ENCODE peak calls at places on chromosomes 7 and 10, in seven cellular contexts. One of them, this sample, is unnamed.

GRCh38 chr7:2968616-2969397 is 74.9 kb downstream of the CARD11 start:
- DNase-seq in A673: no peak
- DNase-seq in spleen: peak; percentile 63
- DNase-seq in astrocyte of the spinal cord: no peak
- DNase-seq in fibroblast of lung: no peak
- DNase-seq in lower lobe of right lung: no peak
- DNase-seq in GM23338: no peak
- DNase-seq in this sample: peak; percentile 64

GRCh38 chr10:111034598-111035310 is 42.1 kb upstream of the ADRA2A start:
- DNase-seq in lower lobe of right lung: no peak
- DNase-seq in fibroblast of lung: peak; percentile 5
- DNase-seq in astrocyte of the spinal cord: peak; percentile 20
- DNase-seq in A673: no peak
- DNase-seq in GM23338: no peak
- DNase-seq in spleen: no peak
- DNase-seq in this sample: no peak

GRCh38 chr7:99928994-99929729 is at the start of gene GJC3:
- DNase-seq in GM23338: peak; percentile 84
- DNase-seq in lower lobe of right lung: peak; percentile 65
- DNase-seq in A673: peak; percentile 59
- DNase-seq in astrocyte of the spinal cord: peak; percentile 33
- DNase-seq in fibroblast of lung: peak; percentile 45
- DNase-seq in spleen: peak; percentile 86
- DNase-seq in this sample: peak; percentile 29

GRCh38 chr7:68770649-68771048 is 827.6 kb upstream of the AUTS2 start:
- DNase-seq in GM23338: no peak
- DNase-seq in astrocyte of the spinal cord: no peak
- DNase-seq in lower lobe of right lung: no peak
- DNase-seq in spleen: no peak
- DNase-seq in fibroblast of lung: no peak
- DNase-seq in A673: peak; percentile 50
- DNase-seq in this sample: no peak

GRCh38 chr7:22251284-22251683 is 105.7 kb downstream of the RAPGEF5 start:
- DNase-seq in GM23338: peak; percentile 27
- DNase-seq in fibroblast of lung: no peak
- DNase-seq in spleen: no peak
- DNase-seq in lower lobe of right lung: no peak
- DNase-seq in A673: no peak
- DNase-seq in astrocyte of the spinal cord: no peak
- DNase-seq in this sample: no peak

GRCh38 chr10:121036431-121036830 is 185.3 kb downstream of the WDR11 start:
- DNase-seq in fibroblast of lung: no peak
- DNase-seq in A673: peak; percentile 10
- DNase-seq in astrocyte of the spinal cord: no peak
- DNase-seq in spleen: no peak
- DNase-seq in GM23338: peak; percentile 24
- DNase-seq in lower lobe of right lung: no peak
- DNase-seq in this sample: no peak

GRCh38 chr7:49878627-49879026 is 105.2 kb downstream of the VWC2 start:
- DNase-seq in lower lobe of right lung: no peak
- DNase-seq in astrocyte of the spinal cord: no peak
- DNase-seq in spleen: no peak
- DNase-seq in A673: no peak
- DNase-seq in GM23338: no peak
- DNase-seq in fibroblast of lung: no peak
- DNase-seq in this sample: no peak

GRCh38 chr7:45044333-45044732 is 44.3 kb downstream of the CCM2 start:
- DNase-seq in astrocyte of the spinal cord: no peak
- DNase-seq in A673: no peak
- DNase-seq in spleen: no peak
- DNase-seq in lower lobe of right lung: no peak
- DNase-seq in GM23338: no peak
- DNase-seq in fibroblast of lung: no peak
- DNase-seq in this sample: no peak

GRCh38 chr10:8416755-8417154 is 362.3 kb downstream of the GATA3 start:
- DNase-seq in lower lobe of right lung: no peak
- DNase-seq in GM23338: no peak
- DNase-seq in astrocyte of the spinal cord: no peak
- DNase-seq in fibroblast of lung: no peak
- DNase-seq in A673: no peak
- DNase-seq in spleen: no peak
- DNase-seq in this sample: no peak

GRCh38 chr10:91798736-91799579 is 732 bp downstream of the TNKS2 start:
- DNase-seq in astrocyte of the spinal cord: peak; percentile 50
- DNase-seq in lower lobe of right lung: peak; percentile 68
- DNase-seq in fibroblast of lung: peak; percentile 58
- DNase-seq in A673: peak; percentile 68
- DNase-seq in GM23338: peak; percentile 67
- DNase-seq in spleen: peak; percentile 94
- DNase-seq in this sample: no peak

GRCh38 chr7:129825005-129825553 is 127.7 kb downstream of the UBE2H start:
- DNase-seq in astrocyte of the spinal cord: peak; percentile 63
- DNase-seq in lower lobe of right lung: peak; percentile 77
- DNase-seq in A673: peak; percentile 58
- DNase-seq in fibroblast of lung: peak; percentile 37
- DNase-seq in spleen: peak; percentile 89
- DNase-seq in GM23338: peak; percentile 99
- DNase-seq in this sample: peak; percentile 90

GRCh38 chr10:112949875-112950507 is at the start of gene TCF7L2:
- DNase-seq in spleen: peak; percentile 93
- DNase-seq in fibroblast of lung: peak; percentile 97
- DNase-seq in A673: peak; percentile 98
- DNase-seq in GM23338: peak; percentile 99
- DNase-seq in astrocyte of the spinal cord: peak; percentile 97
- DNase-seq in lower lobe of right lung: peak; percentile 97
- DNase-seq in this sample: peak; percentile 99

GRCh38 chr7:142813262-142813661 is 41.6 kb upstream of the EPHB6 start:
- DNase-seq in astrocyte of the spinal cord: peak; percentile 70
- DNase-seq in spleen: no peak
- DNase-seq in lower lobe of right lung: no peak
- DNase-seq in GM23338: peak; percentile 86
- DNase-seq in fibroblast of lung: no peak
- DNase-seq in A673: no peak
- DNase-seq in this sample: no peak

GRCh38 chr7:2934984-2935740 is 91.1 kb upstream of the GNA12 start:
- DNase-seq in GM23338: no peak
- DNase-seq in lower lobe of right lung: peak; percentile 29
- DNase-seq in A673: no peak
- DNase-seq in spleen: peak; percentile 68
- DNase-seq in astrocyte of the spinal cord: no peak
- DNase-seq in fibroblast of lung: no peak
- DNase-seq in this sample: peak; percentile 62

GRCh38 chr10:125823663-125824251 is 411 bp downstream of the BCCIP start:
- DNase-seq in astrocyte of the spinal cord: no peak
- DNase-seq in GM23338: peak; percentile 18
- DNase-seq in lower lobe of right lung: no peak
- DNase-seq in fibroblast of lung: peak; percentile 3
- DNase-seq in spleen: peak; percentile 84
- DNase-seq in A673: peak; percentile 14
- DNase-seq in this sample: no peak

GRCh38 chr10:49163741-49164140 is 24.4 kb downstream of the TMEM273 start:
- DNase-seq in lower lobe of right lung: no peak
- DNase-seq in fibroblast of lung: peak; percentile 76
- DNase-seq in A673: no peak
- DNase-seq in spleen: no peak
- DNase-seq in GM23338: no peak
- DNase-seq in astrocyte of the spinal cord: peak; percentile 80
- DNase-seq in this sample: no peak

GRCh38 chr7:29987821-29988317 is 1.7 kb downstream of the SCRN1 start:
- DNase-seq in lower lobe of right lung: no peak
- DNase-seq in spleen: peak; percentile 58
- DNase-seq in GM23338: peak; percentile 61
- DNase-seq in A673: peak; percentile 84
- DNase-seq in astrocyte of the spinal cord: peak; percentile 88
- DNase-seq in fibroblast of lung: peak; percentile 89
- DNase-seq in this sample: no peak

GRCh38 chr7:2541291-2542010 is 13.9 kb downstream of the BRAT1 start:
- DNase-seq in spleen: no peak
- DNase-seq in A673: no peak
- DNase-seq in fibroblast of lung: no peak
- DNase-seq in lower lobe of right lung: peak; percentile 41
- DNase-seq in astrocyte of the spinal cord: no peak
- DNase-seq in GM23338: no peak
- DNase-seq in this sample: no peak

GRCh38 chr10:77493851-77494788 is 143.5 kb downstream of the KCNMA1 start:
- DNase-seq in GM23338: peak; percentile 72
- DNase-seq in A673: peak; percentile 40
- DNase-seq in fibroblast of lung: peak; percentile 79
- DNase-seq in astrocyte of the spinal cord: peak; percentile 61
- DNase-seq in lower lobe of right lung: no peak
- DNase-seq in spleen: no peak
- DNase-seq in this sample: no peak

GRCh38 chr7:157873664-157874063 is 536.9 kb downstream of the DNAJB6 start:
- DNase-seq in A673: no peak
- DNase-seq in GM23338: no peak
- DNase-seq in lower lobe of right lung: no peak
- DNase-seq in astrocyte of the spinal cord: no peak
- DNase-seq in fibroblast of lung: no peak
- DNase-seq in spleen: no peak
- DNase-seq in this sample: no peak

GRCh38 chr10:82986216-82986615 is 1111.2 kb downstream of the NRG3 start:
- DNase-seq in A673: no peak
- DNase-seq in lower lobe of right lung: no peak
- DNase-seq in astrocyte of the spinal cord: no peak
- DNase-seq in spleen: no peak
- DNase-seq in fibroblast of lung: no peak
- DNase-seq in GM23338: no peak
- DNase-seq in this sample: no peak

DNA sequence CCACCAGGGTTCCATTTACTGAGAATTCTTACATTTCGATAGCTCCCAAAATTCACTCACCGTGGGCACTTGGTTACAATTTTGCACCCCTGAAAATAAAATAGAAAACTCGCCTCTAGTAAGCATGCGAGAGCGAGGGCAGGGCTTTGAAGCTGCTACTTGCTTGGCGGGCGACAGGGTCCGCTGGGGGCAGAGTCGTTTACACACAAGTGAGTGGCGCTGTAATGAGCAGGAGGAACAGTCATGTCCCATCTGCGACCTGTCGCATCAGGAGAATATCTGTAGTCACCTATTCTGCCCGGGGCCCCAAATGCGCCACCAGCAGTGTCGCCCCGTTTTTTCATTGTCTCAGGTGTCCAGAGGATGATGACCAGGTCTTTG is 1.2 kb upstream of the MEOX2 start:
- DNase-seq in A673: peak; percentile 11
- DNase-seq in spleen: no peak
- DNase-seq in lower lobe of right lung: no peak
- DNase-seq in astrocyte of the spinal cord: no peak
- DNase-seq in GM23338: peak; percentile 57
- DNase-seq in fibroblast of lung: no peak
- DNase-seq in this sample: peak; percentile 20
- H3K4me3 ChIP-seq in A673: no peak overlapping the region
- H3K4me3 ChIP-seq in spleen: no peak overlapping the region
- H3K4me3 ChIP-seq in lower lobe of right lung: peak overlapping the region; percentile 57
- H3K4me3 ChIP-seq in astrocyte of the spinal cord: peak overlapping the region; percentile 50
- H3K4me3 ChIP-seq in GM23338: peak overlapping the region; percentile 65
- H3K4me3 ChIP-seq in fibroblast of lung: peak overlapping the region; percentile 73
- H3K4me3 ChIP-seq in this sample: peak overlapping the region; percentile 4

GRCh38 chr7:73679709-73680108 is 3.5 kb downstream of the DNAJC30 start:
- DNase-seq in lower lobe of right lung: no peak
- DNase-seq in GM23338: no peak
- DNase-seq in spleen: no peak
- DNase-seq in astrocyte of the spinal cord: no peak
- DNase-seq in A673: no peak
- DNase-seq in fibroblast of lung: no peak
- DNase-seq in this sample: no peak

GRCh38 chr7:73682745-73683055 is 553 bp downstream of the DNAJC30 start:
- DNase-seq in lower lobe of right lung: no peak
- DNase-seq in A673: no peak
- DNase-seq in fibroblast of lung: no peak
- DNase-seq in spleen: no peak
- DNase-seq in GM23338: no peak
- DNase-seq in astrocyte of the spinal cord: no peak
- DNase-seq in this sample: no peak

GRCh38 chr7:73680501-73680900 is 2.8 kb downstream of the DNAJC30 start:
- DNase-seq in A673: no peak
- DNase-seq in spleen: no peak
- DNase-seq in lower lobe of right lung: no peak
- DNase-seq in GM23338: no peak
- DNase-seq in astrocyte of the spinal cord: no peak
- DNase-seq in fibroblast of lung: no peak
- DNase-seq in this sample: no peak

GRCh38 chr7:73678862-73679261 is 4.4 kb downstream of the DNAJC30 start:
- DNase-seq in astrocyte of the spinal cord: no peak
- DNase-seq in GM23338: no peak
- DNase-seq in A673: no peak
- DNase-seq in lower lobe of right lung: no peak
- DNase-seq in spleen: no peak
- DNase-seq in fibroblast of lung: no peak
- DNase-seq in this sample: no peak

GRCh38 chr7:73681031-73681430 is 2.2 kb downstream of the DNAJC30 start:
- DNase-seq in spleen: no peak
- DNase-seq in astrocyte of the spinal cord: peak; percentile 58
- DNase-seq in GM23338: no peak
- DNase-seq in A673: no peak
- DNase-seq in lower lobe of right lung: no peak
- DNase-seq in fibroblast of lung: no peak
- DNase-seq in this sample: no peak
- H3K4me3 ChIP-seq in spleen: no peak overlapping the region
- H3K4me3 ChIP-seq in astrocyte of the spinal cord: no peak overlapping the region
- H3K4me3 ChIP-seq in GM23338: peak overlapping the region; percentile 100
- H3K4me3 ChIP-seq in A673: no peak overlapping the region
- H3K4me3 ChIP-seq in lower lobe of right lung: no peak overlapping the region
- H3K4me3 ChIP-seq in fibroblast of lung: peak overlapping the region; percentile 3
- H3K4me3 ChIP-seq in this sample: no peak overlapping the region

DNA sequence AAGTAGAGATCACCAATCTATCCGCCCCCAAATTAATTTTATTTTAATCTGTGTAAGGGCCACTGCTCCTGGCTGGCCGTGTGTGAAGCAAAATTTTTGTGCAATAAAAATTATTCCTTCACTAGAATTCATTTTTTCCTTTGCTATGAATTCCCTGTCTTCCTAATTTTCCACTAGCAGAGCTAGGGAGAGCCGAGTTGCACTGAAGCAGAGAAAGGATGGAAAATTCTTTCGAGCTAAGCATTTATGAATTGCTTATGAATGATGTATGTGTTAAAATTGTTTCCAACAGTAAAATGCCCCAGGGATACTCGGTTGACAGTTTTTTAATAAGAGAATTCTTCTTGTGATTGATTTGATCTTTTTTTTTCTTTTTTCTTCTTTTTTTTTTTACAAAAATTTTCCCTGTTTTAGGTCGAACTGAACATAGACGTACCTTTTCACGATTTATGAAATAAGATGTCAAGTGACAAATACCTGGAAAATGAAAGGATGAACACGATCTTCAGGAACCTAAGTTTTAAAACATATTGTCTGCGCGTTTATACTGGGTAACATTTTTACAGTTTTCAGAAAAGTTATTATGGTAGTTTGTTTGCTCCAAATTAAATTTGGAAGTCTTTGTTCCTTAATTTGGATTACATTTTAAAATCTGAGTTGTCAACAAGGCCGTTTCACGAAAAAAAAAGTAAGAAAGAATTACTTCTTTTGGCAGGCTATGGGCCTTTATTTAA is 288.8 kb upstream of the NFE2L3 start:
- DNase-seq in lower lobe of right lung: no peak
- DNase-seq in fibroblast of lung: no peak
- DNase-seq in astrocyte of the spinal cord: peak; percentile 25
- DNase-seq in spleen: no peak
- DNase-seq in A673: no peak
- DNase-seq in GM23338: no peak
- DNase-seq in this sample: no peak
- H3K4me3 ChIP-seq in lower lobe of right lung: peak overlapping the region; percentile 29
- H3K4me3 ChIP-seq in fibroblast of lung: peak overlapping the region; percentile 18
- H3K4me3 ChIP-seq in astrocyte of the spinal cord: no peak overlapping the region
- H3K4me3 ChIP-seq in spleen: no peak overlapping the region
- H3K4me3 ChIP-seq in A673: no peak overlapping the region
- H3K4me3 ChIP-seq in GM23338: no peak overlapping the region
- H3K4me3 ChIP-seq in this sample: no peak overlapping the region

GRCh38 chr10:45429790-45430189 is 55.8 kb downstream of the ALOX5 start:
- DNase-seq in lower lobe of right lung: no peak
- DNase-seq in spleen: no peak
- DNase-seq in GM23338: no peak
- DNase-seq in astrocyte of the spinal cord: no peak
- DNase-seq in A673: no peak
- DNase-seq in fibroblast of lung: no peak
- DNase-seq in this sample: no peak
- H3K4me3 ChIP-seq in lower lobe of right lung: no peak overlapping the region
- H3K4me3 ChIP-seq in spleen: no peak overlapping the region
- H3K4me3 ChIP-seq in GM23338: no peak overlapping the region
- H3K4me3 ChIP-seq in astrocyte of the spinal cord: no peak overlapping the region
- H3K4me3 ChIP-seq in A673: no peak overlapping the region
- H3K4me3 ChIP-seq in fibroblast of lung: no peak overlapping the region
- H3K4me3 ChIP-seq in this sample: no peak overlapping the region

This sample was measured in lower leg skin.